ENCODE peak calls at places on chromosomes 2 and 18, in six cellular contexts. C is Peyer's patch, M is ascending aorta, G is cardiac muscle cell, B is fibroblast of lung, R is testis. Z is an unnamed sample.

GRCh38 chr18:50051288-50051687 is 143.7 kb downstream of the MYO5B start:
- DNase-seq in C (no peak), B (no peak), R (no peak), M (no peak), G (peak), Z (no peak)

GRCh38 chr18:48931680-48932461 is 18.9 kb downstream of the SMAD7 start:
- DNase-seq in G (no peak), R (no peak), B (no peak), M (no peak), C (no peak), Z (no peak)

GRCh38 chr18:25805323-25805722 is 285.1 kb downstream of the SS18 start:
- DNase-seq in R (no peak), M (no peak), G (no peak), C (no peak), B (peak), Z (peak)

GRCh38 chr2:235031686-235032373 is 80.0 kb downstream of the SH3BP4 start:
- DNase-seq in R (no peak), B (no peak), M (no peak), C (no peak), G (no peak), Z (no peak)

GRCh38 chr2:132668189-132668833 is 1.7 kb downstream of the LYPD1 start:
- DNase-seq in B (no peak), G (peak), R (no peak), C (no peak), M (no peak), Z (no peak)

GRCh38 chr2:212794471-212794870 is 255.9 kb upstream of the ERBB4 start:
- DNase-seq in G (no peak), R (no peak), B (no peak), M (no peak), C (no peak), Z (no peak)

GRCh38 chr2:164710252-164710633 is 89.0 kb upstream of the GRB14 start:
- DNase-seq in M (no peak), R (no peak), G (no peak), C (no peak), B (peak), Z (no peak)

GRCh38 chr18:644395-645004 is 13.0 kb upstream of the TYMS start:
- DNase-seq in C (no peak), M (no peak), R (no peak), B (no peak), G (no peak), Z (no peak)

GRCh38 chr2:33340265-33340664 is 136.2 kb upstream of the RASGRP3 start:
- DNase-seq in C (peak), G (no peak), B (peak), M (peak), R (peak), Z (peak)

GRCh38 chr2:142307716-142308115 is 176.9 kb upstream of the LRP1B start:
- DNase-seq in R (no peak), M (no peak), G (no peak), B (no peak), C (no peak), Z (no peak)

GRCh38 chr2:236577481-236578410 is 8.1 kb downstream of the ACKR3 start:
- DNase-seq in B (no peak), G (no peak), R (no peak), M (no peak), C (no peak), Z (no peak)

GRCh38 chr2:9748586-9748985 is 94.7 kb upstream of the TAF1B start:
- DNase-seq in B (no peak), R (no peak), C (no peak), M (no peak), G (no peak), Z (no peak)

GRCh38 chr2:190181066-190181681 is 118.6 kb upstream of the MSTN start:
- DNase-seq in B (peak), G (no peak), M (no peak), R (no peak), C (no peak), Z (peak)

GRCh38 chr2:36695746-36696415 is 626 bp upstream of the VIT start:
- DNase-seq in B (peak), M (no peak), R (no peak), C (no peak), G (no peak), Z (no peak)

GRCh38 chr2:64629329-64629781 is 24.4 kb downstream of the SERTAD2 start:
- DNase-seq in R (peak), B (no peak), G (no peak), C (peak), M (no peak), Z (no peak)

GRCh38 chr2:202638710-202639109 is 3.9 kb downstream of the FAM117B start:
- DNase-seq in R (no peak), C (no peak), M (no peak), G (no peak), B (no peak), Z (no peak)

GRCh38 chr2:218582085-218582484 is 13.4 kb downstream of the CNOT9 start:
- DNase-seq in M (no peak), C (no peak), R (no peak), B (peak), G (no peak), Z (no peak)

GRCh38 chr2:218074031-218074430 is 5.0 kb downstream of the RUFY4 start:
- DNase-seq in G (peak), C (no peak), M (no peak), R (no peak), B (no peak), Z (no peak)

GRCh38 chr2:120948662-120949011 is 213.0 kb downstream of the GLI2 start:
- DNase-seq in M (no peak), B (no peak), G (no peak), R (no peak), C (no peak), Z (no peak)

GRCh38 chr2:12755384-12755783 is 38.6 kb downstream of the TRIB2 start:
- DNase-seq in G (no peak), C (no peak), B (no peak), M (no peak), R (no peak), Z (no peak)

GRCh38 chr2:149877064-149877463 is 289.5 kb upstream of the MMADHC start:
- DNase-seq in M (no peak), G (no peak), R (no peak), B (no peak), C (no peak), Z (no peak)

GRCh38 chr2:26735096-26735495 is 29.0 kb upstream of the SLC35F6 start:
- DNase-seq in C (no peak), B (peak), M (no peak), G (no peak), R (no peak), Z (no peak)

GRCh38 chr2:30149513-30149912 is 2.7 kb downstream of the YPEL5 start:
- DNase-seq in G (peak), M (no peak), C (no peak), R (no peak), B (no peak), Z (no peak)

GRCh38 chr18:58338961-58339722 is 289.7 kb downstream of the ALPK2 start:
- DNase-seq in R (no peak), B (no peak), C (no peak), G (peak), M (no peak), Z (no peak)

GRCh38 chr2:9174771-9175441 is 31.7 kb upstream of the ASAP2 start:
- DNase-seq in G (peak), B (peak), M (no peak), C (no peak), R (no peak), Z (no peak)

GRCh38 chr18:46161721-46162421 is 57.7 kb downstream of the HAUS1 start:
- DNase-seq in M (no peak), C (no peak), B (no peak), R (no peak), G (no peak), Z (no peak)

GRCh38 chr2:159922563-159922962 is 124.6 kb upstream of the CD302 start:
- DNase-seq in R (no peak), B (no peak), M (no peak), C (no peak), G (no peak), Z (no peak)

GRCh38 chr18:74689251-74689650 is 91.6 kb downstream of the ZNF407 start:
- DNase-seq in B (peak), G (no peak), R (no peak), M (no peak), C (no peak), Z (no peak)

GRCh38 chr18:5073026-5073944 is 123.8 kb downstream of the AKAIN1 start:
- DNase-seq in R (peak), B (peak), M (no peak), G (peak), C (no peak), Z (no peak)

GRCh38 chr2:118837067-118837466 is 10.4 kb downstream of the EN1 start:
- DNase-seq in C (no peak), B (no peak), M (no peak), R (no peak), G (no peak), Z (peak)

GRCh38 chr2:162989507-162989906 is 150.9 kb upstream of the KCNH7 start:
- DNase-seq in R (no peak), G (peak), B (no peak), M (no peak), C (no peak), Z (no peak)
- TF ChIP-seq CTCF in R (no peak), G (no peak), B (no peak), M (no peak), C (no peak), Z (no peak)

GRCh38 chr2:113111823-113112287 is 15.5 kb upstream of the IL1RN start:
- DNase-seq in B (no peak), M (no peak), R (no peak), C (no peak), G (no peak), Z (no peak)

GRCh38 chr2:113114224-113114945 is 13.0 kb upstream of the IL1RN start:
- DNase-seq in M (no peak), B (no peak), C (no peak), R (no peak), G (no peak), Z (no peak)

GRCh38 chr2:113111121-113111520 is 16.3 kb upstream of the IL1RN start:
- DNase-seq in M (no peak), C (no peak), G (no peak), B (no peak), R (no peak), Z (no peak)

GRCh38 chr2:113113794-113114193 is 13.6 kb upstream of the IL1RN start:
- DNase-seq in R (no peak), M (no peak), G (no peak), C (no peak), B (no peak), Z (no peak)

DNA sequence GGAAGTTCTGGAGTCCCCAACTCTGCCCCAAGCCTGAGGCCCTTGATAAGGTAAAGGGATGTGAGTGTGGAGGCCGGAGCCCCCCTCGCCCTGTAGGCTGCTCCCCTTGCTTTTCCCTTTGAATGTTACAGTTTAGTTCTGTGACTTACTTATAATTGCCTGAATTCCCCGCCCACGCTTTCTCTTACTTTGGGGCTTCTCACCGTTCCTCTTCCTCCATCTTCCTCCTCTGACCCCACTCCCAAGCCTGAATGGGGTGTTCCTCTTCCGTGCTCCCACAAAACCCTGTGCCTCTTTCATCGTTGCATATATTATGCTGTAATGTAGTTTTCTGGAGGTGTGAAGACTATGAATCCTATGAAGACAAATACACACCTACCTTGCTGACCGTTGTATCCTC is 15.0 kb upstream of the IL1RN start:
- DNase-seq in G (no peak), B (no peak), R (no peak), M (no peak), C (no peak), Z (no peak)
- H3K27ac ChIP-seq in G (no peak), B (no peak), R (no peak), M (no peak), C (no peak), Z (no peak)

GRCh38 chr2:239882335-239882734 is 142.8 kb downstream of the NDUFA10 start:
- DNase-seq in C (peak), G (no peak), R (peak), B (peak), M (peak), Z (peak)
- TF ChIP-seq CTCF in C (peak), G (peak), R (peak), B (peak), M (peak), Z (peak)

GRCh38 chr2:66438498-66439290 is 3.8 kb downstream of the MEIS1 start:
- DNase-seq in M (no peak), G (no peak), C (no peak), B (no peak), R (no peak), Z (no peak)

GRCh38 chr2:66441651-66442365 is 6.9 kb downstream of the MEIS1 start:
- DNase-seq in R (no peak), C (no peak), M (no peak), G (no peak), B (peak), Z (no peak)

GRCh38 chr2:66439291-66440010 is 4.5 kb downstream of the MEIS1 start:
- DNase-seq in G (no peak), C (no peak), R (no peak), B (peak), M (no peak), Z (peak)

GRCh38 chr2:66440692-66441091 is 5.8 kb downstream of the MEIS1 start:
- DNase-seq in C (no peak), G (peak), R (peak), M (no peak), B (peak), Z (peak)

DNA sequence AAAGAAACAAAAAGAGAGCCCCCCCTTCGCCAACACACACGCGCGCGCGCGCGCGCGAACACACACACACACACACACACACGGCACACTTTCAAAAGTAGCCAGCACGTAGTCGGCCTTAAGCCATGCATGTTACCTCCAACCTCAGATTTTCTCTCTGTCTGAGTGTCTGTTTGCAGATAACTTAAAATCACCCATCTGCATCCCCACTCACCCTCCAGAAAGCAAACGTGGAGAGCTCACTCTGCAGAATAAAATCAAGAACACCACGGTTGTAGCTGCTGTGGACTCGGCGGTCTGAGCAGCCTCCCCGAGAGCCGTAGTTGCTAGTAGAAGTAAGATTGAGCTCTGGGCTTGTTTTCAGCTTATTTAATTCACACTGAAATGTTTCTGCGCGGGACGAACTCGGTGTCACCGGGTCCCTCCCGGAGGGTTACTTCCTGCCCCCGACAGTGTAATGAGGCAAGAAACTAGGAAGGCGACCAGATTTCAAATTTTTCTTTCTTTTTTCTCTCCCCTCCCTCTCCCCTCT is 5.2 kb downstream of the MEIS1 start:
- DNase-seq in R (no peak), C (no peak), M (no peak), G (no peak), B (peak), Z (no peak)
- H3K27ac ChIP-seq in R (peak), C (peak), M (peak), G (peak), B (peak), Z (peak)

DNA sequence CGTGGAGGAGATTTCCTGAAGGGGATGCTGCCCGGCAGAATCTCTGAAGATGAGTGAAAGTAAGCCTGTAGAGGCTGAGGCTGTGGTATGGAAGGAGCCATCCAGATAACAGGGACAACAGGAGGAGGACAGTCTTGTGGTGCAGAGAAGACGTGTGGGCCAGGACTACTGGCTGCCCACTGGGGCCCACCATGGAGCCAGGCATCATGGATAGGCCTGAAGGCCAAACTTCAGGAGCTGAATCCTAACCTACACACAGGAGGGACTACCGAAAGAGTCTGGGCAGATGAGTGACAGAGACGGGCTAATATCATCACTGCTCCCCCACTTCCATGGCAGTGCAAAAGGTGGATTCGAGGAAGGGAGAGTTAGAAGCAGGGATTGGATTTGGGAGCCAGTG is 131.3 kb upstream of the DAPL1 start:
- DNase-seq in B (no peak), G (no peak), C (no peak), R (no peak), M (no peak), Z (no peak)
- TF ChIP-seq CTCF in B (no peak), G (no peak), C (no peak), R (no peak), M (no peak), Z (no peak)

Z was measured in suprapubic skin.